ENCODE peak calls at places on chromosomes 11 and 22, in six cellular contexts. B is fibroblast of the aortic adventitia, G is ovary, N is brain microvascular endothelial cell, P is NB4, O is lower leg skin. V is an unnamed sample.

GRCh38 chr22:40329021-40329456 is 17.3 kb upstream of the ADSL start:
- DNase-seq in B (no peak), G (no peak), N (no peak), P (no peak), O (no peak), V (no peak)

GRCh38 chr22:30265851-30266444 is 703 bp downstream of the OSM start:
- DNase-seq in B (no peak), G (no peak), N (no peak), P (peak; percentile 96), O (no peak), V (no peak)

GRCh38 chr11:91876746-91877145 is 347.9 kb upstream of the FAT3 start:
- DNase-seq in B (no peak), G (no peak), N (no peak), P (no peak), O (no peak), V (no peak)

GRCh38 chr11:1442163-1442562 is 44.4 kb downstream of the MOB2 start:
- DNase-seq in B (no peak), G (no peak), N (no peak), P (no peak), O (no peak), V (peak; percentile 11)

GRCh38 chr11:46896719-46897406 is 21.5 kb downstream of the LRP4 start:
- DNase-seq in B (no peak), G (no peak), N (peak; percentile 31), P (peak; percentile 74), O (no peak), V (peak; percentile 79)

GRCh38 chr22:49662681-49663080 is 165.0 kb downstream of the BRD1 start:
- DNase-seq in B (no peak), G (no peak), N (no peak), P (no peak), O (peak; percentile 74), V (no peak)

GRCh38 chr11:7672276-7672959 is 882 bp downstream of the CYB5R2 start:
- DNase-seq in B (no peak), G (peak; percentile 42), N (no peak), P (no peak), O (no peak), V (no peak)

GRCh38 chr11:18522388-18522787 is 4.4 kb downstream of the TSG101 start:
- DNase-seq in B (peak; percentile 1), G (no peak), N (no peak), P (peak; percentile 21), O (no peak), V (peak; percentile 14)

GRCh38 chr11:6468712-6469495 is 4.8 kb downstream of the TRIM3 start:
- DNase-seq in B (peak; percentile 81), G (peak; percentile 89), N (peak; percentile 92), P (peak; percentile 75), O (peak; percentile 97), V (peak; percentile 98)

GRCh38 chr11:63765688-63766241 is 2.8 kb downstream of the ZFTA start:
- DNase-seq in B (no peak), G (peak; percentile 51), N (no peak), P (no peak), O (no peak), V (no peak)

GRCh38 chr22:43566561-43567332 is 154.9 kb downstream of the MPPED1 start:
- DNase-seq in B (no peak), G (no peak), N (no peak), P (no peak), O (no peak), V (no peak)

GRCh38 chr22:48441553-48441850 is 1386.2 kb downstream of the BRD1 start:
- DNase-seq in B (no peak), G (no peak), N (no peak), P (no peak), O (no peak), V (no peak)

GRCh38 chr11:86497310-86497709 is 122.6 kb downstream of the CCDC81 start:
- DNase-seq in B (peak; percentile 78), G (no peak), N (peak; percentile 59), P (no peak), O (peak; percentile 68), V (peak; percentile 46)

GRCh38 chr22:42780070-42780540 is 59.4 kb upstream of the A4GALT start:
- DNase-seq in B (peak; percentile 98), G (no peak), N (peak; percentile 92), P (peak; percentile 88), O (no peak), V (peak; percentile 98)

GRCh38 chr11:18578975-18579598 is 9.4 kb downstream of the UEVLD start:
- DNase-seq in B (no peak), G (no peak), N (no peak), P (no peak), O (no peak), V (no peak)

GRCh38 chr11:128728767-128729587 is 35.1 kb downstream of the FLI1 start:
- DNase-seq in B (no peak), G (no peak), N (no peak), P (peak; percentile 34), O (peak; percentile 66), V (no peak)

GRCh38 chr22:30041475-30041874 is 38.8 kb upstream of the HORMAD2 start:
- DNase-seq in B (no peak), G (no peak), N (no peak), P (no peak), O (peak; percentile 69), V (no peak)

GRCh38 chr11:7020183-7020917 is at the start of the genes NLRP14 and ZNF214:
- DNase-seq in B (peak; percentile 92), G (peak; percentile 94), N (peak; percentile 90), P (no peak), O (peak; percentile 97), V (peak; percentile 95)

GRCh38 chr11:45930031-45930794 is 7.8 kb downstream of the LARGE2 start:
- DNase-seq in B (no peak), G (peak; percentile 30), N (no peak), P (peak; percentile 74), O (peak; percentile 86), V (no peak)

GRCh38 chr11:86041975-86042378 is 26.9 kb downstream of the PICALM start:
- DNase-seq in B (peak; percentile 97), G (peak; percentile 42), N (peak; percentile 91), P (peak; percentile 89), O (no peak), V (peak; percentile 96)

GRCh38 chr22:41848468-41848867 is 15.6 kb downstream of the SREBF2 start:
- DNase-seq in B (peak; percentile 43), G (no peak), N (no peak), P (peak; percentile 94), O (no peak), V (no peak)

GRCh38 chr11:130909650-130910049 is 6.6 kb downstream of the SNX19 start:
- DNase-seq in B (peak; percentile 44), G (no peak), N (peak; percentile 75), P (peak; percentile 44), O (no peak), V (peak; percentile 90)

GRCh38 chr11:22539851-22540376 is 85.7 kb downstream of the FANCF start:
- DNase-seq in B (peak; percentile 17), G (no peak), N (peak; percentile 27), P (peak; percentile 3), O (no peak), V (peak; percentile 52)

GRCh38 chr11:62854825-62855570 is 15.6 kb upstream of the WDR74 start:
- DNase-seq in B (peak; percentile 30), G (no peak), N (no peak), P (peak; percentile 33), O (no peak), V (peak; percentile 40)

GRCh38 chr22:37734402-37734700 is 37.5 kb downstream of the TRIOBP start:
- DNase-seq in B (no peak), G (no peak), N (no peak), P (no peak), O (no peak), V (no peak)

GRCh38 chr11:68948496-68948895 is 32.3 kb downstream of the MRGPRD start:
- DNase-seq in B (no peak), G (no peak), N (no peak), P (no peak), O (no peak), V (no peak)

GRCh38 chr22:24807284-24807950 is 1.4 kb downstream of the SGSM1 start:
- DNase-seq in B (no peak), G (peak; percentile 24), N (peak; percentile 11), P (no peak), O (no peak), V (peak; percentile 18)

GRCh38 chr11:61679893-61680621 is at the start of gene DAGLA:
- DNase-seq in B (peak; percentile 46), G (peak; percentile 85), N (no peak), P (peak; percentile 72), O (peak; percentile 95), V (peak; percentile 55)
- H3K4me3 ChIP-seq in B (peak within 1 kb of the TSS; percentile 80), G (peak within 1 kb of the TSS; percentile 39), N (peak within 1 kb of the TSS; percentile 60), P (no peak within 1 kb of the TSS), O (no peak within 1 kb of the TSS), V (peak within 1 kb of the TSS; percentile 60)

DNA sequence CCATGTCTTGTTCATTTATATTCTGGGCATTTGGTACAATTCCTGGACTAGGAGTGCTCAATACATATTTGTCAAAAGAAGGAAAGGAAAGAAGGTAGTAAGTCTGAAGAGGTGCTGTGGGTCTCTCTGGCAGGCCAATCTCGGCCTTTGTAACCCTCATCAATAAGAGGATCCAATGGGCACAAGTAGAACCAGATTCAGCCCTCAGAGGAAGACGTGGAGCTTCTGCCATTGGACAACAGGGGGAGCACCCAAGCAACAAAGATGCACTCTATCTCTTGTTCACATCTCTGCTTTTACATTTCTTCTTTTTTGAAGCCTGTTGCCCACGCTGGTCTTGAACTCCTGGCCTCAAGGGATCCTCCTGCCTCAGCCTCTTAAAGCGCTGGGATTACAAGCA is 2.2 kb upstream of the VPS11 start:
- DNase-seq in B (peak; percentile 36), G (no peak), N (peak; percentile 31), P (peak; percentile 72), O (no peak), V (peak; percentile 62)
- TF ChIP-seq CTCF in B (peak; percentile 58), G (no peak), N (peak; percentile 78), P (peak; percentile 68), O (no peak), V (peak; percentile 75)

DNA sequence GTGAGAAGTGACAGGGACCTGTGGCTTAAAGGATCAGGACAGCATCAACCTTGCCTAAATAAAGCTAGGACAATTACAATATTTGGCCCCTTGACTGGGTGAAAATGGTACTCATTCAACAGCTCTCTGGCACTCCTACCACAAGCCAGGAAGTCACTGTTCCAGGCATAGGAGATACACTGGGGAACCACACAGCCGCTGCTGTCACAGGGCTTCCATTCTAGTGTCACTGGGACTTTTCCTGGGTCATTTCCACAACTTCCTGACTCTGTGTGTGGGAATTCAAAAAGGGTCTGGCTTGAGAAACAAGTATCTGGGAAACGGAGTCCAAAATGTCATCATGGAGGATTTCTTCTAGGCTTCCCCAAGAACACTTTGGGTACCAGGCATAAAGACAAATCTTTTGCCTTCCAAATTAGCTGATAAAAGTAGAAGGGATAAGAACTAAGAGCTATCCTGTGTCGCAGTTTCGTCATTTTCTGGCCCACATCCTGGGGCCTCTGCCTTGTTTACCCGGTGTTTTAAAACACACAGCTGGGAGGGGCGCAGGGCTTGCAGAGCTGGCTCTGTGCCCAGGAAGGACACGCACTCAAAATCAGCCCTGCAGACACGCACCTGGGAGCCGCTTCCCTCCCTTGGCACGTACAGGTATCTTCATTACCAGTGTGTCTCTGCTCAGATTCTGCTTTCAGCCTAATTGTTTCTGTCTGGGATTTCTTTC is 38.0 kb downstream of the TMEM45B start:
- DNase-seq in B (peak; percentile 54), G (peak; percentile 31), N (no peak), P (peak; percentile 73), O (peak; percentile 91), V (peak; percentile 59)
- H3K4me3 ChIP-seq in B (no peak overlapping the region), G (no peak overlapping the region), N (no peak overlapping the region), P (no peak overlapping the region), O (no peak overlapping the region), V (no peak overlapping the region)

DNA sequence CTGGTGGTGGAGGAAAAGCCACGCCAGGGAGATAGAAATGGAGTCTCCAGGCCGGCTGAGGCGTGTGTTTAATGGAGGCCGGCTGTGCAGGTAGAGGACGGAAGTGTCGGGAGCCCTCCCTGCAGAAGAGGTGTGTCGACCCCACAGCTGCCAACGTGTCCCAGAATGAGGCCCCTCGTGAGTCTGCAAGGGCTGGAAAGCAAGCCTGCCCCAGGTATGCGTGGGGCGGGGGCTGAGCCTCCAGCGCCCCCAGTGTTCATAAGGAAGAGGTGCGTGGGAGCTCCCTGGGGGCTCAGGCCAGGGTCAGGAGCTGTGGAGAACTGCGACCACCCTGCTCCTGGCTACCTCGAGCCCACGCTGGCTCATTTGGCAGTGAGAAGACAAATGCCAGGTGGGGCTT is 38.0 kb upstream of the JAM3 start:
- DNase-seq in B (no peak), G (no peak), N (no peak), P (no peak), O (no peak), V (no peak)
- TF ChIP-seq CTCF in B (no peak), G (no peak), N (peak; percentile 53), P (peak; percentile 37), O (no peak), V (peak; percentile 28)

V was measured in choroid plexus epithelial cell.